ENCODE peak calls at places on chromosomes 7 and 10, in eight cellular contexts. One of them, this sample, is unnamed.
A peak's percentile ranks its signal among the peaks of the same experiment; 100 is the strongest.

GRCh38 chr7:268991-269390 is 21.0 kb upstream of the FOXL3 start:
- DNase-seq in DND-41: no peak
- DNase-seq in pancreas: peak; percentile 43
- DNase-seq in Panc1: no peak
- DNase-seq in coronary artery: no peak
- DNase-seq in lung: no peak
- DNase-seq in body of pancreas: no peak
- DNase-seq in AG04450: no peak
- DNase-seq in this sample: no peak

GRCh38 chr10:42951486-42952251 is 125.2 kb upstream of the RET start:
- DNase-seq in coronary artery: peak; percentile 69
- DNase-seq in DND-41: no peak
- DNase-seq in AG04450: no peak
- DNase-seq in body of pancreas: peak; percentile 48
- DNase-seq in pancreas: peak; percentile 73
- DNase-seq in Panc1: no peak
- DNase-seq in lung: no peak
- DNase-seq in this sample: no peak

GRCh38 chr10:78944658-78945333 is 124.0 kb upstream of the ZMIZ1 start:
- DNase-seq in DND-41: no peak
- DNase-seq in coronary artery: no peak
- DNase-seq in Panc1: no peak
- DNase-seq in body of pancreas: peak; percentile 61
- DNase-seq in AG04450: peak; percentile 95
- DNase-seq in pancreas: no peak
- DNase-seq in lung: peak; percentile 46
- DNase-seq in this sample: no peak

GRCh38 chr10:3935141-3935540 is 150.1 kb upstream of the KLF6 start:
- DNase-seq in body of pancreas: peak; percentile 32
- DNase-seq in AG04450: peak; percentile 34
- DNase-seq in DND-41: peak; percentile 48
- DNase-seq in coronary artery: peak; percentile 88
- DNase-seq in pancreas: no peak
- DNase-seq in Panc1: no peak
- DNase-seq in lung: no peak
- DNase-seq in this sample: no peak

GRCh38 chr10:125137601-125138438 is 22.5 kb downstream of the CTBP2 start:
- DNase-seq in body of pancreas: peak; percentile 85
- DNase-seq in coronary artery: no peak
- DNase-seq in lung: no peak
- DNase-seq in AG04450: no peak
- DNase-seq in DND-41: no peak
- DNase-seq in Panc1: no peak
- DNase-seq in pancreas: peak; percentile 83
- DNase-seq in this sample: no peak

GRCh38 chr10:84540022-84540616 is 211.7 kb downstream of the CCSER2 start:
- DNase-seq in DND-41: no peak
- DNase-seq in body of pancreas: no peak
- DNase-seq in AG04450: peak; percentile 49
- DNase-seq in coronary artery: no peak
- DNase-seq in Panc1: no peak
- DNase-seq in lung: no peak
- DNase-seq in pancreas: no peak
- DNase-seq in this sample: no peak

GRCh38 chr10:86535057-86535882 is 13.7 kb upstream of the WAPL start:
- DNase-seq in Panc1: peak; percentile 20
- DNase-seq in body of pancreas: peak; percentile 91
- DNase-seq in pancreas: peak; percentile 92
- DNase-seq in coronary artery: peak; percentile 75
- DNase-seq in DND-41: no peak
- DNase-seq in AG04450: no peak
- DNase-seq in lung: peak; percentile 83
- DNase-seq in this sample: no peak

GRCh38 chr7:98990356-98990755 is 112.0 kb downstream of the TRRAP start:
- DNase-seq in Panc1: no peak
- DNase-seq in body of pancreas: no peak
- DNase-seq in AG04450: no peak
- DNase-seq in coronary artery: no peak
- DNase-seq in pancreas: peak; percentile 33
- DNase-seq in lung: no peak
- DNase-seq in DND-41: no peak
- DNase-seq in this sample: no peak

GRCh38 chr7:22351329-22351692 is 5.6 kb downstream of the RAPGEF5 start:
- DNase-seq in DND-41: no peak
- DNase-seq in lung: no peak
- DNase-seq in AG04450: no peak
- DNase-seq in Panc1: no peak
- DNase-seq in coronary artery: no peak
- DNase-seq in body of pancreas: no peak
- DNase-seq in pancreas: no peak
- DNase-seq in this sample: peak; percentile 60

GRCh38 chr10:114396455-114396854 is 7.8 kb downstream of the AFAP1L2 start:
- DNase-seq in coronary artery: no peak
- DNase-seq in body of pancreas: peak; percentile 18
- DNase-seq in Panc1: no peak
- DNase-seq in pancreas: no peak
- DNase-seq in AG04450: no peak
- DNase-seq in lung: no peak
- DNase-seq in DND-41: no peak
- DNase-seq in this sample: no peak

DNA sequence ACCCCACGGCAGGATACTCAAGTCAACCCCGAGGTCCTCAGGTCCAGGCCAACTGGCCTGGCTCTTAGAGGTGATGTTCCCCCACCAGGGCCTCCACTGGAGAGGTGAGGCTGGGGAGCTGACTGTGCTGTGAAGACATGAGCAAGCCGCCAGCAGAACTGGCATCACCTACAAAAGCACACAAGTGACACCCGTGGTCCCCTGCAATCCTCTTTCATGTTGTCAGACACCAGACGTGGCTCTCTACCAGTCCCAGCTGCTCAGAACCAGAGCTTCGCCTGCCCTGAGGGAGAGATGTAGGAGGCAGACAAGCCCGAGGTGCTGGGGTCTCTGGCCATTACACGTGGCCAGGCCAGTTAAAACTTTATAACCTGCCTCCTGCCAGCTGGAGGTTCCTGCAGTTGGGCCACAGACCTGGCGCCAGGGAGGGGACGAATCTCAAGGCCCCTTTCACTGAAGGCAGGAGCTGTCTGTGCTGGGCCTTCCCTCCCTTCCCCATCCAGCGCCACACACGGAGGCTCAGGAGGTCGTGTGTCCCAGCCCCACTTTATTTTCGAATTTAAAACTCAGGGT is 2.2 kb downstream of the COMTD1 start:
- DNase-seq in body of pancreas: no peak
- DNase-seq in coronary artery: no peak
- DNase-seq in AG04450: no peak
- DNase-seq in DND-41: peak; percentile 22
- DNase-seq in pancreas: no peak
- DNase-seq in Panc1: no peak
- DNase-seq in lung: no peak
- DNase-seq in this sample: peak; percentile 62
- H3K27ac ChIP-seq in body of pancreas: peak overlapping the region; percentile 95
- H3K27ac ChIP-seq in coronary artery: peak overlapping the region; percentile 96
- H3K27ac ChIP-seq in AG04450: peak overlapping the region; percentile 47
- H3K27ac ChIP-seq in DND-41: no peak overlapping the region
- H3K27ac ChIP-seq in pancreas: peak overlapping the region; percentile 65
- H3K27ac ChIP-seq in Panc1: peak overlapping the region; percentile 89
- H3K27ac ChIP-seq in lung: no peak overlapping the region
- H3K27ac ChIP-seq in this sample: peak overlapping the region; percentile 73

DNA sequence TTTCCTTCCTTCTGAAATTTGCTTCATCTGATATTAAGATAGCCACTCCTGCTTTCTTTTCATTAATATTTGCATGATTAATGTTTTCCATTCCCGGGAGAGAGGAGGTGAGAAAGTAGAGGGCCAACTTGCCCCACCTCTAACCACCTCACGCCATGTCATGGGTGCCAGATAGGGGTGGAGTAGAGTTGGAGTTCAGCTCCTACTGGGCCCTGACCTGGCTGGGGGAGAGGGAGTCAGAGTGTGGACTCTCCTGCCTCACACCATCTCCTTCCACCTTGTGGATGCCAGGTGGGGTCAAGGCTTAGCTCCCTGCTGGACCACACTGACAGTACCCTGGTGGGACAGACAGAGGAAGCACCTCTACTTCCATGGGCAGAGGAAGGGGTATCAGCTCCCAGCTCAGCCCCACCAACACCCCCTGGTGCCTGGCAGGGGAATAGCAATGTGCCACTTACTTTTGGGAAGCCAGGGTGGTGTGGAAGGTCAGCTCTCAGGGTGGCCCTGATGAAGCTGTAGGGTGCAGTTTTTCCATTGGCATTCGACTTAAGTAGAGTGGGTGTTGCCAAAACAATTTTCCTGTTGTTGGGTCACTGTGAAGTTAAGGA is 28.0 kb downstream of the CHST12 start:
- DNase-seq in body of pancreas: no peak
- DNase-seq in Panc1: no peak
- DNase-seq in coronary artery: no peak
- DNase-seq in lung: no peak
- DNase-seq in pancreas: no peak
- DNase-seq in DND-41: peak; percentile 33
- DNase-seq in AG04450: no peak
- DNase-seq in this sample: peak; percentile 77
- H3K27ac ChIP-seq in body of pancreas: no peak overlapping the region
- H3K27ac ChIP-seq in Panc1: no peak overlapping the region
- H3K27ac ChIP-seq in coronary artery: no peak overlapping the region
- H3K27ac ChIP-seq in lung: no peak overlapping the region
- H3K27ac ChIP-seq in pancreas: no peak overlapping the region
- H3K27ac ChIP-seq in DND-41: no peak overlapping the region
- H3K27ac ChIP-seq in AG04450: no peak overlapping the region
- H3K27ac ChIP-seq in this sample: no peak overlapping the region

GRCh38 chr7:24824400-24824799 is 67.1 kb upstream of the GSDME start:
- DNase-seq in DND-41: no peak
- DNase-seq in lung: no peak
- DNase-seq in pancreas: no peak
- DNase-seq in coronary artery: no peak
- DNase-seq in AG04450: no peak
- DNase-seq in body of pancreas: no peak
- DNase-seq in Panc1: no peak
- DNase-seq in this sample: no peak

GRCh38 chr7:24824896-24825295 is 67.6 kb upstream of the GSDME start:
- DNase-seq in pancreas: no peak
- DNase-seq in DND-41: no peak
- DNase-seq in coronary artery: no peak
- DNase-seq in lung: no peak
- DNase-seq in body of pancreas: no peak
- DNase-seq in Panc1: no peak
- DNase-seq in AG04450: no peak
- DNase-seq in this sample: no peak

GRCh38 chr7:24819916-24820689 is 62.8 kb upstream of the GSDME start:
- DNase-seq in body of pancreas: peak; percentile 93
- DNase-seq in coronary artery: peak; percentile 80
- DNase-seq in pancreas: peak; percentile 84
- DNase-seq in Panc1: peak; percentile 82
- DNase-seq in AG04450: peak; percentile 75
- DNase-seq in lung: peak; percentile 86
- DNase-seq in DND-41: peak; percentile 81
- DNase-seq in this sample: peak; percentile 97

GRCh38 chr7:24820730-24821044 is 63.4 kb upstream of the GSDME start:
- DNase-seq in Panc1: peak; percentile 51
- DNase-seq in body of pancreas: no peak
- DNase-seq in AG04450: no peak
- DNase-seq in coronary artery: no peak
- DNase-seq in pancreas: no peak
- DNase-seq in lung: peak; percentile 40
- DNase-seq in DND-41: no peak
- DNase-seq in this sample: no peak

DNA sequence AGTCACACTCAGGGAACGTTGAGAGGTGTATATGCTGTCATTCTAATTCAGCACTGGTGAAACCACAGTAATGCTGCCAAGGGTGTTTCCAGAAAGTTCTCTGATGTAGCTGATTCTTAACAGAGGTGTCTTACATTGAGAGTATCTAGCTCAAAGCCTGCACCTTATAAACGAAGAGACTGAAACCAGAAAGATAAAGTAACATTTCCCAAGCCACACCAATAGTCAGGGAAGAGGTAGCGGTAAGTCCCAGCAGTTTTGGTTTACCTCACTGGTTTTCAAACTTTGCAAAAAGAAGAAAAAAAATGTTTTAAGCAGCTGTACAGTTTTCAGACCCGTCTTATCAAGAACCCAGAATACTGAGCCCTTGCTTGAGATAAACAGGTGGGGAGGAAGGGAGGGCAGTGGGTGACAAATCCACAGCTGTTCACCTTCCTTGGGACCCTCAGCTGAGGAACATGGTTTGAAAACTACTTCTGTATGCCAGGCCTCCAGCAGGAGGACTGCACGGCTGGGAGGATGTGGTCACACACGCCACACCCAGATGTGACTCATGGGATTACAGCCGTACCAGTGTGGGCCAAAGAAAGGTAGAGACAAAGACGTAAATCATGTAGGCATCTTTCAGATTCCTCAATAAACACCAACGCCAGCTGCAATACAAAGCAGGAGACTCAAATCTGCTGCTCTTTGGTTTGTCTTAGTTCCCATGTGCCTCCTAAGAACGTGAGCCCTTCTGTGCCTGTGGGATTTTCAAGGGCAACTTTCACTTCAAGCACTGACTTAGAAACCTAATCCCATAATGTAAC is 64.0 kb upstream of the GSDME start:
- DNase-seq in body of pancreas: peak; percentile 65
- DNase-seq in AG04450: peak; percentile 80
- DNase-seq in coronary artery: no peak
- DNase-seq in lung: peak; percentile 47
- DNase-seq in DND-41: peak; percentile 94
- DNase-seq in Panc1: peak; percentile 80
- DNase-seq in pancreas: no peak
- DNase-seq in this sample: peak; percentile 95
- H3K27ac ChIP-seq in body of pancreas: peak overlapping the region; percentile 64
- H3K27ac ChIP-seq in AG04450: peak overlapping the region; percentile 91
- H3K27ac ChIP-seq in coronary artery: peak overlapping the region; percentile 51
- H3K27ac ChIP-seq in lung: no peak overlapping the region
- H3K27ac ChIP-seq in DND-41: peak overlapping the region; percentile 85
- H3K27ac ChIP-seq in Panc1: no peak overlapping the region
- H3K27ac ChIP-seq in pancreas: peak overlapping the region; percentile 35
- H3K27ac ChIP-seq in this sample: peak overlapping the region; percentile 98

GRCh38 chr7:95316588-95316987 is 7.7 kb downstream of the PON1 start:
- DNase-seq in AG04450: no peak
- DNase-seq in body of pancreas: no peak
- DNase-seq in lung: no peak
- DNase-seq in DND-41: no peak
- DNase-seq in pancreas: no peak
- DNase-seq in Panc1: no peak
- DNase-seq in coronary artery: no peak
- DNase-seq in this sample: no peak

GRCh38 chr7:95319570-95319969 is 4.8 kb downstream of the PON1 start:
- DNase-seq in DND-41: no peak
- DNase-seq in pancreas: no peak
- DNase-seq in Panc1: no peak
- DNase-seq in AG04450: no peak
- DNase-seq in lung: no peak
- DNase-seq in coronary artery: no peak
- DNase-seq in body of pancreas: no peak
- DNase-seq in this sample: no peak

GRCh38 chr7:95317546-95317945 is 6.8 kb downstream of the PON1 start:
- DNase-seq in lung: no peak
- DNase-seq in Panc1: no peak
- DNase-seq in body of pancreas: no peak
- DNase-seq in AG04450: no peak
- DNase-seq in DND-41: no peak
- DNase-seq in pancreas: no peak
- DNase-seq in coronary artery: no peak
- DNase-seq in this sample: no peak

GRCh38 chr7:95318501-95318900 is 5.8 kb downstream of the PON1 start:
- DNase-seq in pancreas: no peak
- DNase-seq in DND-41: no peak
- DNase-seq in coronary artery: no peak
- DNase-seq in Panc1: no peak
- DNase-seq in body of pancreas: no peak
- DNase-seq in lung: no peak
- DNase-seq in AG04450: no peak
- DNase-seq in this sample: no peak

GRCh38 chr7:95317966-95318365 is 6.4 kb downstream of the PON1 start:
- DNase-seq in lung: no peak
- DNase-seq in coronary artery: no peak
- DNase-seq in pancreas: no peak
- DNase-seq in Panc1: no peak
- DNase-seq in AG04450: no peak
- DNase-seq in DND-41: no peak
- DNase-seq in body of pancreas: no peak
- DNase-seq in this sample: no peak
- H3K27ac ChIP-seq in lung: no peak overlapping the region
- H3K27ac ChIP-seq in coronary artery: no peak overlapping the region
- H3K27ac ChIP-seq in pancreas: no peak overlapping the region
- H3K27ac ChIP-seq in Panc1: no peak overlapping the region
- H3K27ac ChIP-seq in AG04450: no peak overlapping the region
- H3K27ac ChIP-seq in DND-41: no peak overlapping the region
- H3K27ac ChIP-seq in body of pancreas: no peak overlapping the region
- H3K27ac ChIP-seq in this sample: no peak overlapping the region